ENCODE peak calls at places on chromosomes 16 and 17, in six cellular contexts. One of them, this sample, is unnamed.

GRCh38 chr17:51641999-51642398 is 381.7 kb downstream of the UTP18 start:
- DNase-seq in H1: no peak
- DNase-seq in IMR-90: no peak
- DNase-seq in neuronal stem cell: no peak
- DNase-seq in mesenchymal stem cell: no peak
- DNase-seq in trophoblast cell: no peak
- DNase-seq in this sample: no peak

GRCh38 chr17:34378664-34379101 is 15.7 kb upstream of the CCL1 start:
- DNase-seq in H1: no peak
- DNase-seq in IMR-90: no peak
- DNase-seq in neuronal stem cell: no peak
- DNase-seq in mesenchymal stem cell: no peak
- DNase-seq in trophoblast cell: no peak
- DNase-seq in this sample: no peak

GRCh38 chr17:2157081-2157480 is 102.2 kb downstream of the HIC1 start:
- DNase-seq in H1: no peak
- DNase-seq in IMR-90: peak
- DNase-seq in neuronal stem cell: no peak
- DNase-seq in mesenchymal stem cell: peak
- DNase-seq in trophoblast cell: no peak
- DNase-seq in this sample: no peak

GRCh38 chr16:14057878-14058382 is 13.2 kb upstream of the MRTFB start:
- DNase-seq in H1: no peak
- DNase-seq in IMR-90: no peak
- DNase-seq in neuronal stem cell: no peak
- DNase-seq in mesenchymal stem cell: no peak
- DNase-seq in trophoblast cell: no peak
- DNase-seq in this sample: no peak

GRCh38 chr17:43790311-43790940 is 10.2 kb downstream of the CFAP97D1 start:
- DNase-seq in H1: no peak
- DNase-seq in IMR-90: no peak
- DNase-seq in neuronal stem cell: no peak
- DNase-seq in mesenchymal stem cell: no peak
- DNase-seq in trophoblast cell: no peak
- DNase-seq in this sample: peak

GRCh38 chr16:19717319-19717718 is 708 bp downstream of the KNOP1 start:
- DNase-seq in H1: no peak
- DNase-seq in IMR-90: peak
- DNase-seq in neuronal stem cell: peak
- DNase-seq in mesenchymal stem cell: no peak
- DNase-seq in trophoblast cell: no peak
- DNase-seq in this sample: no peak

GRCh38 chr17:2194778-2195417 is 108.7 kb downstream of the SMG6 start:
- DNase-seq in H1: peak
- DNase-seq in IMR-90: no peak
- DNase-seq in neuronal stem cell: no peak
- DNase-seq in mesenchymal stem cell: no peak
- DNase-seq in trophoblast cell: peak
- DNase-seq in this sample: peak

GRCh38 chr16:17252064-17252463 is 218.7 kb downstream of the XYLT1 start:
- DNase-seq in H1: no peak
- DNase-seq in IMR-90: no peak
- DNase-seq in neuronal stem cell: no peak
- DNase-seq in mesenchymal stem cell: no peak
- DNase-seq in trophoblast cell: no peak
- DNase-seq in this sample: no peak

GRCh38 chr17:81298991-81299733 is 4.1 kb upstream of the SLC38A10 start:
- DNase-seq in H1: no peak
- DNase-seq in IMR-90: no peak
- DNase-seq in neuronal stem cell: no peak
- DNase-seq in mesenchymal stem cell: no peak
- DNase-seq in trophoblast cell: no peak
- DNase-seq in this sample: no peak

GRCh38 chr16:4800290-4801041 is 2.0 kb downstream of the ROGDI start:
- DNase-seq in H1: no peak
- DNase-seq in IMR-90: no peak
- DNase-seq in neuronal stem cell: no peak
- DNase-seq in mesenchymal stem cell: no peak
- DNase-seq in trophoblast cell: no peak
- DNase-seq in this sample: no peak

DNA sequence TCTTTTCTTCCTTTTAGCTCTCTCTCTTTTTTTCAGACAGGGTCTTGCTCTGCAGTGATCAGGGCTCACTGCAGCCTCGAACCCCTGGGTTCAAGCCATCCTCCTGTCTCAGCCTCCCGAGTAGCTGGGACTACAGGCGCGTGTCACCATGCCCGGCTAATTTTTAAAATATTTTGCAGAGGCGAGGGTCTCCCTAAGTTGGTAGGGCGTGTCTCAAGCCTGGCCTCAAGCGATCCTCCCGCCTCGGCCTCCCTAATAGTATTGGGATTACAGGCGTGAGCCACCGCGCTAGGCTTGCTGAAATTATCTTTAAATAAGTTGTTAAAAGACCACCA is 797 bp upstream of the SNX11 start:
- DNase-seq in H1: no peak
- DNase-seq in IMR-90: no peak
- DNase-seq in neuronal stem cell: no peak
- DNase-seq in mesenchymal stem cell: no peak
- DNase-seq in trophoblast cell: no peak
- DNase-seq in this sample: no peak
- H4K91ac ChIP-seq in H1: no peak
- H4K91ac ChIP-seq in IMR-90: peak
- H4K91ac ChIP-seq in neuronal stem cell: no peak
- H4K91ac ChIP-seq in mesenchymal stem cell: no peak
- H4K91ac ChIP-seq in trophoblast cell: no peak
- H4K91ac ChIP-seq in this sample: no peak

GRCh38 chr16:87848676-87849345 is 20.5 kb downstream of the SLC7A5 start:
- DNase-seq in H1: no peak
- DNase-seq in IMR-90: no peak
- DNase-seq in neuronal stem cell: no peak
- DNase-seq in mesenchymal stem cell: no peak
- DNase-seq in trophoblast cell: no peak
- DNase-seq in this sample: no peak
- H3K14ac ChIP-seq in H1: no peak
- H3K14ac ChIP-seq in IMR-90: no peak
- H3K14ac ChIP-seq in neuronal stem cell: no peak
- H3K14ac ChIP-seq in mesenchymal stem cell: no peak
- H3K14ac ChIP-seq in trophoblast cell: no peak
- H3K14ac ChIP-seq in this sample: no peak

GRCh38 chr17:79737046-79737921 is 6.5 kb downstream of the ENPP7 start:
- DNase-seq in H1: no peak
- DNase-seq in IMR-90: no peak
- DNase-seq in neuronal stem cell: no peak
- DNase-seq in mesenchymal stem cell: no peak
- DNase-seq in trophoblast cell: no peak
- DNase-seq in this sample: no peak
- H4K91ac ChIP-seq in H1: no peak
- H4K91ac ChIP-seq in IMR-90: no peak
- H4K91ac ChIP-seq in neuronal stem cell: no peak
- H4K91ac ChIP-seq in mesenchymal stem cell: no peak
- H4K91ac ChIP-seq in trophoblast cell: no peak
- H4K91ac ChIP-seq in this sample: no peak

GRCh38 chr17:4331614-4332013 is 34.9 kb downstream of the UBE2G1 start:
- DNase-seq in H1: no peak
- DNase-seq in IMR-90: no peak
- DNase-seq in neuronal stem cell: no peak
- DNase-seq in mesenchymal stem cell: no peak
- DNase-seq in trophoblast cell: no peak
- DNase-seq in this sample: no peak

GRCh38 chr17:4334332-4334731 is 32.1 kb downstream of the UBE2G1 start:
- DNase-seq in H1: no peak
- DNase-seq in IMR-90: no peak
- DNase-seq in neuronal stem cell: no peak
- DNase-seq in mesenchymal stem cell: no peak
- DNase-seq in trophoblast cell: peak
- DNase-seq in this sample: no peak

GRCh38 chr17:4333041-4333440 is 33.4 kb downstream of the UBE2G1 start:
- DNase-seq in H1: no peak
- DNase-seq in IMR-90: no peak
- DNase-seq in neuronal stem cell: no peak
- DNase-seq in mesenchymal stem cell: no peak
- DNase-seq in trophoblast cell: peak
- DNase-seq in this sample: no peak

GRCh38 chr17:4334776-4335175 is 31.7 kb downstream of the UBE2G1 start:
- DNase-seq in H1: no peak
- DNase-seq in IMR-90: no peak
- DNase-seq in neuronal stem cell: no peak
- DNase-seq in mesenchymal stem cell: no peak
- DNase-seq in trophoblast cell: no peak
- DNase-seq in this sample: no peak

GRCh38 chr17:4332296-4332970 is 34.0 kb downstream of the UBE2G1 start:
- DNase-seq in H1: no peak
- DNase-seq in IMR-90: peak
- DNase-seq in neuronal stem cell: peak
- DNase-seq in mesenchymal stem cell: peak
- DNase-seq in trophoblast cell: peak
- DNase-seq in this sample: no peak
- H3K14ac ChIP-seq in H1: no peak
- H3K14ac ChIP-seq in IMR-90: peak
- H3K14ac ChIP-seq in neuronal stem cell: no peak
- H3K14ac ChIP-seq in mesenchymal stem cell: no peak
- H3K14ac ChIP-seq in trophoblast cell: no peak
- H3K14ac ChIP-seq in this sample: no peak

GRCh38 chr16:12541672-12542071 is 262.0 kb downstream of the CPPED1 start:
- DNase-seq in H1: no peak
- DNase-seq in IMR-90: no peak
- DNase-seq in neuronal stem cell: no peak
- DNase-seq in mesenchymal stem cell: no peak
- DNase-seq in trophoblast cell: no peak
- DNase-seq in this sample: no peak
- H4K91ac ChIP-seq in H1: no peak
- H4K91ac ChIP-seq in IMR-90: no peak
- H4K91ac ChIP-seq in neuronal stem cell: no peak
- H4K91ac ChIP-seq in mesenchymal stem cell: no peak
- H4K91ac ChIP-seq in trophoblast cell: no peak
- H4K91ac ChIP-seq in this sample: no peak

DNA sequence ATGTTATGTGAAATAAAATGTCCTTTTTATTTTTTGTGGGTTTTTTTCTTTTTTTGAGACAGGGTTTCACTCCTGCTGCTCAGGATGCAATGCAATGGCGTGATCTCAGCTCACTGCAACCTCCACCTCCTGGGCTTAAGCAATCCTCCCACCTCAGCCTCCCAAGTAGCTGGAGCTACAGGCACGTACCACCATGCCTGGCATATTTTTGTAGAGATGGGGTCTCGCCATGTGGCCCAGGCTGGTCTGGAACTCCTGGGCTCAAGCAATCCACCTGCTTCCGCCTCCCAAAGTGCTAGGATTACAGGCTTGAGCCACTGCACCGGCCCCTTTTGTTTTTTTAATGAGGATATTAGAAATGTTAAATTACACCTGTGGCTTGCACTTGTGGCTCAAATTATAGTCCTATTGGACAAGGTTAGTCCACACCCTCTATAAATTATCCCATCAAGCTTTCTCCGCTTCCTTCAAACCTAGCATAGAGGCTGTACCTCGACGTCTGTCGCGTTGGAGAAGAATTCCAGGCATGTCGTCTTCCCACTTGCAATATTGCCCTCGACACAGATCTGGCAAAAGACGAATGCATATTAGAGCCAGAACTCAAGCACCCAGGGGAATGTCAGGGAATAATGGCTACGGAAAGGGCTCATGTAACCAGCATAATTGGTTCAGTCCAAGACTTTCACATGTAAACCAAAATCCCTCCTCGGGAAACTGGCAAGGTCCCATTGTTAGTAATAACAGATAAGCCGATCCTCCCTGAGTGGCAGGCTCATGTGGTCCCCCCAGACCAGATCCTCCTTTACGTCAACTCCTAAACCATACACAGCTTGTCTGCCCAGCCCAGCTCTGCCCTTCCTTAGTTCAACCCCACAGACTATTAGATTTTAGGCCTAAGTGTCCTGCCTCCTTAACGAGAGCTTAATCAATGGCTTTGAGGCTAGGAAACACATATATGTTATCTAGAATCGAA is 8.2 kb downstream of the TK2 start:
- DNase-seq in H1: no peak
- DNase-seq in IMR-90: no peak
- DNase-seq in neuronal stem cell: no peak
- DNase-seq in mesenchymal stem cell: no peak
- DNase-seq in trophoblast cell: peak
- DNase-seq in this sample: no peak
- H3K14ac ChIP-seq in H1: no peak
- H3K14ac ChIP-seq in IMR-90: no peak
- H3K14ac ChIP-seq in neuronal stem cell: no peak
- H3K14ac ChIP-seq in mesenchymal stem cell: no peak
- H3K14ac ChIP-seq in trophoblast cell: no peak
- H3K14ac ChIP-seq in this sample: no peak

GRCh38 chr17:31295489-31295871 is 1.6 kb downstream of the OMG start:
- DNase-seq in H1: no peak
- DNase-seq in IMR-90: no peak
- DNase-seq in neuronal stem cell: no peak
- DNase-seq in mesenchymal stem cell: no peak
- DNase-seq in trophoblast cell: no peak
- DNase-seq in this sample: no peak

GRCh38 chr17:31296156-31296555 is 883 bp downstream of the OMG start:
- DNase-seq in H1: no peak
- DNase-seq in IMR-90: no peak
- DNase-seq in neuronal stem cell: no peak
- DNase-seq in mesenchymal stem cell: no peak
- DNase-seq in trophoblast cell: no peak
- DNase-seq in this sample: no peak

GRCh38 chr17:31294231-31294630 is 2.8 kb downstream of the OMG start:
- DNase-seq in H1: no peak
- DNase-seq in IMR-90: no peak
- DNase-seq in neuronal stem cell: no peak
- DNase-seq in mesenchymal stem cell: no peak
- DNase-seq in trophoblast cell: no peak
- DNase-seq in this sample: no peak

GRCh38 chr17:31293586-31293985 is 3.5 kb downstream of the OMG start:
- DNase-seq in H1: no peak
- DNase-seq in IMR-90: no peak
- DNase-seq in neuronal stem cell: no peak
- DNase-seq in mesenchymal stem cell: no peak
- DNase-seq in trophoblast cell: peak
- DNase-seq in this sample: no peak

DNA sequence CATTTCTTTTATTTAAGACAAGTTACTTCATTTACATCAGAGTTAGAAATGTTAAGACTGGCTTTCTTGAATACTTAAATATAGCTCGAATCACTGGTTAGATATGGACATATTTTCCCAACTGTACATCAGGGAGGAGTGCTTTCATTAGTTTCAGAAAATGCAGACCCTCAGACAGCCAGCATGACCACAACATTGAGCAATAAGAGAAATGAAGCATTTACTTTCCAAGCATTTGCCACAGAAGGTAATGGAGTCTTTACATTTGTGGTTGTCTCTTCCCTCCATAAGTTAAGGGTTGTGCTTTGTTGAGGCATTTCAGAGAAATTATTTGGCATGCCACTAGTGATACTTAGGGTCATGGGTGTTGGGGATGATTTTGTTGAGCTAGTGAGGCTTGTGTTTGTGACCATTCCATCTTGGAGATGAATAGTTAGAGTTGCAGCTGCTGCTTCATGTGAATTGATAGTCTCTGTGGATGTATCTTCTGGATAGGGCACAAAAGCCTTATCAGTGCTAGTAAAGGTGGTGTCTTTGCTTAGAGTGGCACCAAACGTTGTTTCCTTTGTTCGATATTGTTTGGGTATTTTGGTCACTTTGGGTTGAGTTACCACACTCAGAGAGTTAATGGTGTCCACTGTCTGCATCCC is 2.1 kb downstream of the OMG start:
- DNase-seq in H1: no peak
- DNase-seq in IMR-90: no peak
- DNase-seq in neuronal stem cell: no peak
- DNase-seq in mesenchymal stem cell: peak
- DNase-seq in trophoblast cell: peak
- DNase-seq in this sample: no peak
- H4K91ac ChIP-seq in H1: no peak
- H4K91ac ChIP-seq in IMR-90: no peak
- H4K91ac ChIP-seq in neuronal stem cell: no peak
- H4K91ac ChIP-seq in mesenchymal stem cell: no peak
- H4K91ac ChIP-seq in trophoblast cell: no peak
- H4K91ac ChIP-seq in this sample: no peak

This sample was measured in H9.